ENCODE peak calls at places on chromosomes 1 and 21, in four cellular contexts. Q is HEK293T, N is GM20000, U is germinal center. K is an unnamed sample.

GRCh38 chr1:174769961-174770549 is 229.7 kb upstream of the CACYBP start:
- DNase-seq in Q (peak), N (peak), U (peak), K (peak)

GRCh38 chr1:94922756-94923465 is 4.0 kb downstream of the CNN3 start:
- DNase-seq in Q (no peak), N (no peak), U (no peak), K (no peak)

GRCh38 chr1:248884632-248885295 is 21.3 kb upstream of the PGBD2 start:
- DNase-seq in Q (no peak), U (peak), N (no peak), K (no peak)

GRCh38 chr1:51234721-51235425 is 1.2 kb upstream of the RNF11 start:
- DNase-seq in Q (no peak), N (peak), U (peak), K (no peak)

GRCh38 chr1:152190589-152190988 is 31.6 kb upstream of the RPTN start:
- DNase-seq in U (no peak), Q (no peak), N (no peak), K (no peak)

GRCh38 chr1:89172468-89173143 is 3.2 kb downstream of the GBP7 start:
- DNase-seq in U (no peak), Q (no peak), N (no peak), K (no peak)

GRCh38 chr1:36530261-36530660 is 47.5 kb upstream of the CSF3R start:
- DNase-seq in Q (no peak), U (no peak), N (no peak), K (no peak)

GRCh38 chr21:39472786-39473185 is 21.0 kb downstream of the SH3BGR start:
- DNase-seq in Q (no peak), U (no peak), N (no peak), K (no peak)

GRCh38 chr21:31198575-31198974 is 145.5 kb downstream of the TIAM1 start:
- DNase-seq in N (peak), U (peak), Q (peak), K (peak)

GRCh38 chr1:58837886-58838285 is 54.0 kb upstream of the JUN start:
- DNase-seq in U (no peak), Q (no peak), N (no peak), K (no peak)

GRCh38 chr1:18854331-18855025 is 5.0 kb downstream of the TAS1R2 start:
- DNase-seq in U (no peak), N (no peak), Q (no peak), K (no peak)

GRCh38 chr1:62362061-62362951 is 43.1 kb upstream of the KANK4 start:
- DNase-seq in N (no peak), Q (no peak), U (no peak), K (no peak)

GRCh38 chr1:234980224-234980656 is 148.4 kb downstream of the TOMM20 start:
- DNase-seq in U (no peak), N (no peak), Q (no peak), K (no peak)

GRCh38 chr1:213163278-213163711 is 112.3 kb downstream of the RPS6KC1 start:
- DNase-seq in N (no peak), U (no peak), Q (no peak), K (no peak)

GRCh38 chr1:31705080-31705866 is 1.5 kb upstream of the COL16A1 start:
- DNase-seq in Q (peak), U (no peak), N (peak), K (no peak)

GRCh38 chr1:3735683-3736070 is 16.6 kb upstream of the CCDC27 start:
- DNase-seq in U (no peak), N (no peak), Q (no peak), K (peak)

GRCh38 chr1:11655263-11656079 is 794 bp downstream of the FBXO44 start:
- DNase-seq in U (no peak), Q (no peak), N (no peak), K (no peak)

GRCh38 chr1:236018885-236019453 is 45.9 kb downstream of the NID1 start:
- DNase-seq in Q (no peak), U (no peak), N (no peak), K (no peak)

GRCh38 chr21:44497641-44498243 is 42.3 kb downstream of the KRTAP10-1 start:
- DNase-seq in Q (no peak), N (no peak), U (no peak), K (no peak)

GRCh38 chr1:39089811-39090519 is 63.8 kb downstream of the NDUFS5 start:
- DNase-seq in U (no peak), Q (no peak), N (no peak), K (no peak)

GRCh38 chr1:85445906-85446305 is 19.1 kb downstream of the DDAH1 start:
- DNase-seq in N (no peak), U (no peak), Q (no peak), K (no peak)

GRCh38 chr21:19547951-19548635 is 1144.5 kb upstream of the TMPRSS15 start:
- DNase-seq in N (no peak), U (no peak), Q (no peak), K (no peak)

GRCh38 chr1:222996307-222996983 is 146.6 kb downstream of the TLR5 start:
- DNase-seq in U (no peak), Q (no peak), N (no peak), K (no peak)

GRCh38 chr21:43703068-43703880 is 15.7 kb upstream of the PDXK start:
- DNase-seq in Q (no peak), U (no peak), N (no peak), K (no peak)

GRCh38 chr1:90924982-90925381 is 96.9 kb downstream of the ZNF644 start:
- DNase-seq in Q (peak), N (no peak), U (no peak), K (no peak)

GRCh38 chr1:40140211-40140709 is 20.9 kb upstream of the RLF start:
- DNase-seq in N (no peak), Q (no peak), U (no peak), K (no peak)

GRCh38 chr1:226100436-226101347 is 38.2 kb downstream of the H3-3A start:
- DNase-seq in N (peak), U (peak), Q (peak), K (no peak)

GRCh38 chr1:246111570-246111969 is 395.5 kb downstream of the SMYD3 start:
- DNase-seq in Q (no peak), N (no peak), U (no peak), K (no peak)

GRCh38 chr1:239125888-239126287 is 260.5 kb upstream of the CHRM3 start:
- DNase-seq in U (no peak), Q (no peak), N (no peak), K (no peak)

GRCh38 chr1:10020086-10020485 is 12.7 kb upstream of the UBE4B start:
- DNase-seq in Q (no peak), N (no peak), U (no peak), K (no peak)

GRCh38 chr1:43530483-43531452 is at the start of gene PTPRF:
- DNase-seq in N (peak), Q (peak), U (peak), K (no peak)

K was measured in smooth muscle cell of the brain vasculature.